ENCODE peak calls at places on chromosomes 1 and 21, in four cellular contexts. One of them, this sample, is unnamed. For H3K9me3, the result is how much of the 10 kb centered on the place peaks cover.

GRCh38 chr1:37865348-37866119 is 6.1 kb upstream of the MTF1 start:
- DNase-seq in left ventricle myocardium inferior: no peak
- DNase-seq in lung: no peak
- DNase-seq in psoas muscle: no peak
- DNase-seq in this sample: no peak

GRCh38 chr1:154193821-154194220 is 1.9 kb upstream of the TPM3 start:
- DNase-seq in left ventricle myocardium inferior: no peak
- DNase-seq in lung: no peak
- DNase-seq in psoas muscle: peak
- DNase-seq in this sample: peak

GRCh38 chr1:243963566-243963965 is 87.5 kb upstream of the ZBTB18 start:
- DNase-seq in lung: no peak
- DNase-seq in left ventricle myocardium inferior: no peak
- DNase-seq in psoas muscle: no peak
- DNase-seq in this sample: no peak

GRCh38 chr1:218412181-218412580 is 67.0 kb downstream of the TGFB2 start:
- DNase-seq in lung: no peak
- DNase-seq in psoas muscle: no peak
- DNase-seq in left ventricle myocardium inferior: no peak
- DNase-seq in this sample: no peak

GRCh38 chr1:188224263-188224662 is 1395.5 kb downstream of the PLA2G4A start:
- DNase-seq in left ventricle myocardium inferior: no peak
- DNase-seq in psoas muscle: no peak
- DNase-seq in lung: no peak
- DNase-seq in this sample: no peak

GRCh38 chr1:107766533-107766932 is 198.4 kb downstream of the VAV3 start:
- DNase-seq in left ventricle myocardium inferior: no peak
- DNase-seq in psoas muscle: no peak
- DNase-seq in lung: no peak
- DNase-seq in this sample: no peak

GRCh38 chr1:42979888-42980800 is 21.5 kb upstream of the SLC2A1 start:
- DNase-seq in lung: no peak
- DNase-seq in psoas muscle: no peak
- DNase-seq in left ventricle myocardium inferior: no peak
- DNase-seq in this sample: no peak

GRCh38 chr1:41582851-41583657 is 98.6 kb upstream of the EDN2 start:
- DNase-seq in left ventricle myocardium inferior: no peak
- DNase-seq in lung: no peak
- DNase-seq in psoas muscle: no peak
- DNase-seq in this sample: no peak

GRCh38 chr1:44326821-44327465 is 28.1 kb downstream of the ERI3 start:
- DNase-seq in psoas muscle: no peak
- DNase-seq in lung: no peak
- DNase-seq in left ventricle myocardium inferior: no peak
- DNase-seq in this sample: no peak

GRCh38 chr1:226974544-226975258 is 34.6 kb downstream of the COQ8A start:
- DNase-seq in psoas muscle: peak
- DNase-seq in lung: no peak
- DNase-seq in left ventricle myocardium inferior: peak
- DNase-seq in this sample: peak

GRCh38 chr1:62589321-62589720 is 8.0 kb upstream of the ANGPTL3 start:
- DNase-seq in left ventricle myocardium inferior: no peak
- DNase-seq in psoas muscle: no peak
- DNase-seq in lung: no peak
- DNase-seq in this sample: no peak

GRCh38 chr1:204411451-204412245 is at the start of gene PPP1R15B:
- DNase-seq in left ventricle myocardium inferior: peak
- DNase-seq in lung: peak
- DNase-seq in psoas muscle: peak
- DNase-seq in this sample: peak

GRCh38 chr1:54404939-54405880 is 984 bp downstream of the SSBP3 start:
- DNase-seq in psoas muscle: peak
- DNase-seq in left ventricle myocardium inferior: peak
- DNase-seq in lung: no peak
- DNase-seq in this sample: peak

GRCh38 chr1:156616463-156616862 is 2.8 kb upstream of the HAPLN2 start:
- DNase-seq in psoas muscle: no peak
- DNase-seq in left ventricle myocardium inferior: peak
- DNase-seq in lung: no peak
- DNase-seq in this sample: peak

GRCh38 chr1:30782361-30783243 is 25.0 kb upstream of the LAPTM5 start:
- DNase-seq in psoas muscle: peak
- DNase-seq in left ventricle myocardium inferior: peak
- DNase-seq in lung: peak
- DNase-seq in this sample: peak

GRCh38 chr1:74422379-74423155 is 89.8 kb downstream of the LRRC53 start:
- DNase-seq in psoas muscle: no peak
- DNase-seq in lung: no peak
- DNase-seq in left ventricle myocardium inferior: no peak
- DNase-seq in this sample: no peak

GRCh38 chr1:233354983-233355382 is 27.5 kb downstream of the MAP3K21 start:
- DNase-seq in lung: no peak
- DNase-seq in psoas muscle: no peak
- DNase-seq in left ventricle myocardium inferior: no peak
- DNase-seq in this sample: no peak

GRCh38 chr1:228329887-228330286 is 76.7 kb downstream of the TRIM11 start:
- DNase-seq in psoas muscle: no peak
- DNase-seq in left ventricle myocardium inferior: no peak
- DNase-seq in lung: no peak
- DNase-seq in this sample: no peak

GRCh38 chr1:44276006-44276405 is 62.7 kb downstream of the DMAP1 start:
- DNase-seq in psoas muscle: no peak
- DNase-seq in left ventricle myocardium inferior: no peak
- DNase-seq in lung: no peak
- DNase-seq in this sample: no peak

GRCh38 chr1:168085401-168085872 is 51.3 kb downstream of the GPR161 start:
- DNase-seq in left ventricle myocardium inferior: peak
- DNase-seq in lung: no peak
- DNase-seq in psoas muscle: peak
- DNase-seq in this sample: no peak

GRCh38 chr1:162970021-162970420 is 99.1 kb upstream of the RGS4 start:
- DNase-seq in psoas muscle: no peak
- DNase-seq in lung: no peak
- DNase-seq in left ventricle myocardium inferior: no peak
- DNase-seq in this sample: no peak

GRCh38 chr1:60835649-60836048 is 246.7 kb upstream of the NFIA start:
- DNase-seq in lung: no peak
- DNase-seq in left ventricle myocardium inferior: no peak
- DNase-seq in psoas muscle: no peak
- DNase-seq in this sample: no peak

GRCh38 chr1:52925571-52926005 is 1.5 kb upstream of the SCP2 start:
- DNase-seq in psoas muscle: no peak
- DNase-seq in left ventricle myocardium inferior: no peak
- DNase-seq in lung: no peak
- DNase-seq in this sample: peak

DNA sequence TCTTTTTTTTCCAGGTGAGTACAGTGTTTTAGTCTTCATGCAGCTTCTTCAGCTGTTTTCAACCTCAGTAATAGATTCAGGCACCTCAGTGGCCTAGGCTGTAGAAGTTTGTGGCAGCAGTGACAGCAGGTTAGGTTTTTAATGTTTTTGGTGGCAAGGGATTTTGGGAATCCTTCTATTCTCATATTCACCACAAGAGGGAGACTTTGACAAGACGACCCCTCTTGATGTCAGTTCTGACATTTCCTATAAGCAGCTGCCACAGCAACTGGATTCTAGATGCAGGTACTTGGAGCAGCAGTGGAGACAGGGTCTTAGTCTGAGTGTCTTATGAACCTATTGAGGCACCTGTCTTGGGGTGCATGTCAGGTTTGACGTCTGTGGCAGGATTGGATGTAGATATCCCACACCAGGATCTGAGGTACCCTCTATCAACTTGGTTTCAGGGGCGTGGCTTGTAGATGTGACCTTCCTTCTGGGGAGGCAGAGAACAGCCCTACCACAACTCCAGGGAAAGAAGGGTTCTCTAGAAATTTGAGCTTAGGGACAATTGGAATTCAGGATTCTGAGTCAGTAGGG is 1104.2 kb upstream of the TMPRSS15 start:
- DNase-seq in lung: no peak
- DNase-seq in left ventricle myocardium inferior: no peak
- DNase-seq in psoas muscle: no peak
- DNase-seq in this sample: no peak
- TF ChIP-seq CTCF in lung: no peak
- TF ChIP-seq CTCF in left ventricle myocardium inferior: no peak
- TF ChIP-seq CTCF in psoas muscle: no peak
- TF ChIP-seq CTCF in this sample: peak

GRCh38 chr1:2980849-2981248 is 40.4 kb upstream of the ACTRT2 start:
- DNase-seq in psoas muscle: no peak
- DNase-seq in left ventricle myocardium inferior: no peak
- DNase-seq in lung: no peak
- DNase-seq in this sample: no peak

GRCh38 chr1:2978691-2979190 is 42.5 kb upstream of the ACTRT2 start:
- DNase-seq in lung: no peak
- DNase-seq in psoas muscle: no peak
- DNase-seq in left ventricle myocardium inferior: peak
- DNase-seq in this sample: no peak

GRCh38 chr1:2979191-2980072 is 41.8 kb upstream of the ACTRT2 start:
- DNase-seq in left ventricle myocardium inferior: peak
- DNase-seq in lung: no peak
- DNase-seq in psoas muscle: no peak
- DNase-seq in this sample: peak

GRCh38 chr1:2981388-2981787 is 39.9 kb upstream of the ACTRT2 start:
- DNase-seq in left ventricle myocardium inferior: no peak
- DNase-seq in lung: no peak
- DNase-seq in psoas muscle: no peak
- DNase-seq in this sample: no peak

DNA sequence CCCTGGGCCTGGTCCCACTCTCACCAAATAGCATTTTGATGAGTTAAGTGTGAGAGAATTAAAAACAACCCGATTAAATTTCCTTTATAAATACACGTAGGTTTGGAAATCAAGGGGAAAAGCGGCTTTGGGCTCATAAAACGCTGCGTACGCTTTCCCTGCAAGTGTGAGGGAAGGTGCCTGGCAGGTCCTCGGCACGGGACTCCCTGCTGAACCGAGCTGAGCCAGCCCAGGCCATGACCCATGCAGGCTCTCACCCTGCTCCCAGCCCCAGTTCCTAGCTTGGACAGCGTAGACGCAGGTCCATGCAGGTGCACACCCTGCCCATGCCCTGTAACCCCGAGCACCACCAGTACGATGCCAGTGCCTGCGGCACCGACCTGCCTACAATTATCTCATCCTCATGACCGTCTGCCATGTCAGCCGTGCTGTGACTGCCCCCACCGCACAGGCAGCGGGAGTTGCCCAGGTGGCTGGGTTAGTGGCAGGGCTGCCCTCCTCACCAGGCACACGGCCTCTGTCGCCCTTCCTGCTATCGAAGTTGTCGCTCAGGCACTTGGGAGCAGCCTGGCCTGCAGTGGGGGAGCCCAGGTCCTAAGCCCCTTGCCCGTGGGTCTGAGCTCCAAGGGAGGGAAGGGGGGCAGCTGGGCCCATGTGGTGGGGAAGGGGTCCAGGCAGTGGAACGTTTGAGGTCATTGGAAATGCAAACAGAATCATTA is 41.0 kb upstream of the ACTRT2 start:
- DNase-seq in left ventricle myocardium inferior: peak
- DNase-seq in lung: no peak
- DNase-seq in psoas muscle: no peak
- DNase-seq in this sample: peak
- H3K9me3 ChIP-seq in left ventricle myocardium inferior: under half
- H3K9me3 ChIP-seq in lung: under half
- H3K9me3 ChIP-seq in psoas muscle: under half
- H3K9me3 ChIP-seq in this sample: under half

GRCh38 chr1:46487818-46488218 is 1.8 kb upstream of the DMBX1 start:
- DNase-seq in psoas muscle: no peak
- DNase-seq in left ventricle myocardium inferior: no peak
- DNase-seq in lung: no peak
- DNase-seq in this sample: no peak
- TF ChIP-seq CTCF in psoas muscle: no peak
- TF ChIP-seq CTCF in left ventricle myocardium inferior: no peak
- TF ChIP-seq CTCF in lung: no peak
- TF ChIP-seq CTCF in this sample: no peak

DNA sequence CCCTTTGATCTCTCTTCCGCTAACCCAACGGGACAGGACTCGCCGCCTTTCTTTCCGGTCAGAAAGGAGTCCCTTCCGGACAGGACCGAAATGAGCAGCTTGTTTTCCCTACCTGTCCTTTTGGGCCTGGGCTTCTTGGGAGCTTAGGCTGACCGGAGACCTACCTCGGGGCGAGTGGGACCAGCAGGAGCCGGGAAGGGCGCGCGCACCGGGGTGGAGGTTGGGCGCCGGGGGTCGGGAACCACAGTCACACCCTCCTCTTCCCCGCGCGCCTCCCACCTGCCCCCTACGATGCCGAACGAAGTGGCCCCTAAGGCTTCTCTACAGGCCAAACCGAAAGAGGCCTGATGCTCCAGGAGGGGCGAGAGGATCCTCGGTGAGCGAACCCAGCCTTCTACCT is 95.2 kb downstream of the PRKAB2 start:
- DNase-seq in psoas muscle: no peak
- DNase-seq in left ventricle myocardium inferior: no peak
- DNase-seq in lung: no peak
- DNase-seq in this sample: no peak
- H3K9me3 ChIP-seq in psoas muscle: under half
- H3K9me3 ChIP-seq in left ventricle myocardium inferior: under half
- H3K9me3 ChIP-seq in lung: under half
- H3K9me3 ChIP-seq in this sample: under half

GRCh38 chr1:157819886-157820285 is at the start of gene FCRL1:
- DNase-seq in left ventricle myocardium inferior: no peak
- DNase-seq in psoas muscle: no peak
- DNase-seq in lung: no peak
- DNase-seq in this sample: no peak
- TF ChIP-seq CTCF in left ventricle myocardium inferior: no peak
- TF ChIP-seq CTCF in psoas muscle: no peak
- TF ChIP-seq CTCF in lung: no peak
- TF ChIP-seq CTCF in this sample: no peak

This sample was measured in adrenal gland.